ENCODE peak calls at places on chromosomes 5 and 9, in ten cellular contexts. T is ascending aorta; R is NCI-H460; K is small intestine; H is NCI-H2081; G is progenitor cell of endocrine pancreas; W is NCI-H510A treated with DMSO at 0.1 percent for 48 hours; U is neural progenitor cell; P is activated T-cell treated with anti-CD3 and anti-CD28 coated beads, Interleukin-2, amount 50 U/mL, for 4 hours; L is OCI-LY7. F is an unnamed sample.
A peak's percentile ranks its signal among the peaks of the same experiment; 100 is the strongest.

GRCh38 chr9:137312852-137313325 is 10.8 kb upstream of the NRARP start:
- DNase-seq in L (no peak), U (peak; percentile 1), T (no peak), P (no peak), K (no peak), G (no peak), W (no peak), H (no peak), R (no peak), F (no peak)

GRCh38 chr9:131037336-131038255 is 28.6 kb downstream of the LAMC3 start:
- DNase-seq in P (no peak), T (no peak), H (no peak), L (no peak), U (peak; percentile 27), G (no peak), W (no peak), R (no peak), K (no peak), F (no peak)

GRCh38 chr9:137970686-137971476 is 93.3 kb downstream of the CACNA1B start:
- DNase-seq in K (no peak), G (no peak), L (no peak), U (no peak), R (no peak), W (no peak), T (peak; percentile 53), P (no peak), H (no peak), F (peak; percentile 31)

GRCh38 chr5:89315194-89315593 is 432.2 kb upstream of the MEF2C start:
- DNase-seq in R (no peak), U (no peak), P (no peak), G (peak; percentile 10), W (peak; percentile 54), T (peak; percentile 65), H (peak; percentile 47), K (no peak), L (no peak), F (no peak)

GRCh38 chr9:2157277-2158105 is 142.3 kb downstream of the SMARCA2 start:
- DNase-seq in P (no peak), T (peak; percentile 66), H (peak; percentile 78), L (peak; percentile 49), W (no peak), R (no peak), K (peak; percentile 29), U (peak; percentile 30), G (no peak), F (no peak)

GRCh38 chr5:32865475-32865874 is 154.4 kb downstream of the NPR3 start:
- DNase-seq in U (no peak), G (no peak), K (no peak), W (no peak), L (no peak), T (no peak), P (no peak), H (no peak), R (no peak), F (no peak)

GRCh38 chr9:12973702-12974101 is 198.9 kb downstream of the LURAP1L start:
- DNase-seq in W (no peak), R (no peak), T (no peak), H (no peak), U (no peak), P (no peak), K (no peak), G (no peak), L (no peak), F (no peak)

GRCh38 chr5:82815871-82816270 is 261.3 kb downstream of the TMEM167A start:
- DNase-seq in T (no peak), R (no peak), G (no peak), H (no peak), K (no peak), P (no peak), W (no peak), U (no peak), L (no peak), F (no peak)

GRCh38 chr5:59873113-59873512 is 20.4 kb downstream of the PDE4D start:
- DNase-seq in U (no peak), G (no peak), W (no peak), R (no peak), K (no peak), L (no peak), H (no peak), P (no peak), T (no peak), F (no peak)

GRCh38 chr9:34154052-34154451 is 24.8 kb upstream of the UBAP1 start:
- DNase-seq in G (no peak), R (no peak), K (no peak), L (no peak), U (no peak), H (no peak), W (no peak), T (no peak), P (no peak), F (no peak)

GRCh38 chr9:2599896-2600295 is 21.7 kb upstream of the VLDLR start:
- DNase-seq in U (no peak), P (no peak), G (no peak), W (no peak), L (no peak), R (no peak), H (no peak), T (no peak), K (no peak), F (no peak)

F was measured in nephron progenitor cell.